ENCODE peak calls at places on chromosomes 6 and 20, in ten cellular contexts. One of them, this sample, is unnamed.

GRCh38 chr6:321158-321438 is 28.8 kb downstream of the DUSP22 start:
- DNase-seq in NCI-H510A: no peak
- DNase-seq in CD4-positive, CD25-positive, alpha-beta regulatory T cell: no peak
- DNase-seq in smooth muscle cell of the brain vasculature: no peak
- DNase-seq in aorta: no peak
- DNase-seq in left ventricle myocardium superior: no peak
- DNase-seq in fibroblast of pulmonary artery: no peak
- DNase-seq in left cardiac atrium: no peak
- DNase-seq in NCI-H524: no peak
- DNase-seq in stimulated activated CD8-positive, alpha-beta memory T cell treated with anti-CD3 and anti-CD28 coated beads, Interleukin-7, amount 100 ng/mL, for 1 hour: no peak
- DNase-seq in this sample: no peak

GRCh38 chr20:57391439-57392129 is 388 bp downstream of the RBM38 start:
- DNase-seq in NCI-H510A: peak; percentile 53
- DNase-seq in CD4-positive, CD25-positive, alpha-beta regulatory T cell: no peak
- DNase-seq in smooth muscle cell of the brain vasculature: no peak
- DNase-seq in aorta: peak; percentile 60
- DNase-seq in left ventricle myocardium superior: peak; percentile 56
- DNase-seq in fibroblast of pulmonary artery: no peak
- DNase-seq in left cardiac atrium: no peak
- DNase-seq in NCI-H524: no peak
- DNase-seq in stimulated activated CD8-positive, alpha-beta memory T cell treated with anti-CD3 and anti-CD28 coated beads, Interleukin-7, amount 100 ng/mL, for 1 hour: no peak
- DNase-seq in this sample: no peak

GRCh38 chr6:14399635-14400034 is 282.1 kb downstream of the CD83 start:
- DNase-seq in NCI-H510A: no peak
- DNase-seq in CD4-positive, CD25-positive, alpha-beta regulatory T cell: no peak
- DNase-seq in smooth muscle cell of the brain vasculature: no peak
- DNase-seq in aorta: no peak
- DNase-seq in left ventricle myocardium superior: no peak
- DNase-seq in fibroblast of pulmonary artery: no peak
- DNase-seq in left cardiac atrium: no peak
- DNase-seq in NCI-H524: no peak
- DNase-seq in stimulated activated CD8-positive, alpha-beta memory T cell treated with anti-CD3 and anti-CD28 coated beads, Interleukin-7, amount 100 ng/mL, for 1 hour: no peak
- DNase-seq in this sample: no peak

GRCh38 chr20:38406476-38406875 is 28.7 kb downstream of the SNHG17 start:
- DNase-seq in NCI-H510A: no peak
- DNase-seq in CD4-positive, CD25-positive, alpha-beta regulatory T cell: no peak
- DNase-seq in smooth muscle cell of the brain vasculature: no peak
- DNase-seq in aorta: no peak
- DNase-seq in left ventricle myocardium superior: no peak
- DNase-seq in fibroblast of pulmonary artery: no peak
- DNase-seq in left cardiac atrium: no peak
- DNase-seq in NCI-H524: no peak
- DNase-seq in stimulated activated CD8-positive, alpha-beta memory T cell treated with anti-CD3 and anti-CD28 coated beads, Interleukin-7, amount 100 ng/mL, for 1 hour: no peak
- DNase-seq in this sample: no peak

GRCh38 chr6:17458971-17459370 is 65.6 kb downstream of the CAP2 start:
- DNase-seq in NCI-H510A: no peak
- DNase-seq in CD4-positive, CD25-positive, alpha-beta regulatory T cell: no peak
- DNase-seq in smooth muscle cell of the brain vasculature: no peak
- DNase-seq in aorta: no peak
- DNase-seq in left ventricle myocardium superior: no peak
- DNase-seq in fibroblast of pulmonary artery: no peak
- DNase-seq in left cardiac atrium: no peak
- DNase-seq in NCI-H524: no peak
- DNase-seq in stimulated activated CD8-positive, alpha-beta memory T cell treated with anti-CD3 and anti-CD28 coated beads, Interleukin-7, amount 100 ng/mL, for 1 hour: no peak
- DNase-seq in this sample: no peak

GRCh38 chr20:58524814-58525213 is 9.6 kb upstream of the APCDD1L start:
- DNase-seq in NCI-H510A: no peak
- DNase-seq in CD4-positive, CD25-positive, alpha-beta regulatory T cell: no peak
- DNase-seq in smooth muscle cell of the brain vasculature: no peak
- DNase-seq in aorta: no peak
- DNase-seq in left ventricle myocardium superior: no peak
- DNase-seq in fibroblast of pulmonary artery: peak; percentile 67
- DNase-seq in left cardiac atrium: no peak
- DNase-seq in NCI-H524: no peak
- DNase-seq in stimulated activated CD8-positive, alpha-beta memory T cell treated with anti-CD3 and anti-CD28 coated beads, Interleukin-7, amount 100 ng/mL, for 1 hour: no peak
- DNase-seq in this sample: no peak

GRCh38 chr6:76240092-76240491 is 167.6 kb upstream of the IMPG1 start:
- DNase-seq in NCI-H510A: no peak
- DNase-seq in CD4-positive, CD25-positive, alpha-beta regulatory T cell: no peak
- DNase-seq in smooth muscle cell of the brain vasculature: no peak
- DNase-seq in aorta: no peak
- DNase-seq in left ventricle myocardium superior: no peak
- DNase-seq in fibroblast of pulmonary artery: no peak
- DNase-seq in left cardiac atrium: no peak
- DNase-seq in NCI-H524: no peak
- DNase-seq in stimulated activated CD8-positive, alpha-beta memory T cell treated with anti-CD3 and anti-CD28 coated beads, Interleukin-7, amount 100 ng/mL, for 1 hour: no peak
- DNase-seq in this sample: no peak

GRCh38 chr20:9360427-9360826 is 154.0 kb upstream of the LAMP5 start:
- DNase-seq in NCI-H510A: no peak
- DNase-seq in CD4-positive, CD25-positive, alpha-beta regulatory T cell: no peak
- DNase-seq in smooth muscle cell of the brain vasculature: no peak
- DNase-seq in aorta: no peak
- DNase-seq in left ventricle myocardium superior: no peak
- DNase-seq in fibroblast of pulmonary artery: no peak
- DNase-seq in left cardiac atrium: no peak
- DNase-seq in NCI-H524: no peak
- DNase-seq in stimulated activated CD8-positive, alpha-beta memory T cell treated with anti-CD3 and anti-CD28 coated beads, Interleukin-7, amount 100 ng/mL, for 1 hour: no peak
- DNase-seq in this sample: no peak

GRCh38 chr6:128069180-128069579 is 168.3 kb upstream of the THEMIS start:
- DNase-seq in NCI-H510A: no peak
- DNase-seq in CD4-positive, CD25-positive, alpha-beta regulatory T cell: no peak
- DNase-seq in smooth muscle cell of the brain vasculature: no peak
- DNase-seq in aorta: no peak
- DNase-seq in left ventricle myocardium superior: no peak
- DNase-seq in fibroblast of pulmonary artery: peak; percentile 64
- DNase-seq in left cardiac atrium: no peak
- DNase-seq in NCI-H524: no peak
- DNase-seq in stimulated activated CD8-positive, alpha-beta memory T cell treated with anti-CD3 and anti-CD28 coated beads, Interleukin-7, amount 100 ng/mL, for 1 hour: no peak
- DNase-seq in this sample: no peak

GRCh38 chr20:62902926-62903615 is 23.2 kb downstream of the DIDO1 start:
- DNase-seq in NCI-H510A: no peak
- DNase-seq in CD4-positive, CD25-positive, alpha-beta regulatory T cell: no peak
- DNase-seq in smooth muscle cell of the brain vasculature: no peak
- DNase-seq in aorta: no peak
- DNase-seq in left ventricle myocardium superior: no peak
- DNase-seq in fibroblast of pulmonary artery: no peak
- DNase-seq in left cardiac atrium: peak; percentile 3
- DNase-seq in NCI-H524: no peak
- DNase-seq in stimulated activated CD8-positive, alpha-beta memory T cell treated with anti-CD3 and anti-CD28 coated beads, Interleukin-7, amount 100 ng/mL, for 1 hour: no peak
- DNase-seq in this sample: no peak

GRCh38 chr20:14716251-14716650 is 378.8 kb upstream of the FLRT3 start:
- DNase-seq in NCI-H510A: no peak
- DNase-seq in CD4-positive, CD25-positive, alpha-beta regulatory T cell: no peak
- DNase-seq in smooth muscle cell of the brain vasculature: no peak
- DNase-seq in aorta: no peak
- DNase-seq in left ventricle myocardium superior: no peak
- DNase-seq in fibroblast of pulmonary artery: no peak
- DNase-seq in left cardiac atrium: no peak
- DNase-seq in NCI-H524: no peak
- DNase-seq in stimulated activated CD8-positive, alpha-beta memory T cell treated with anti-CD3 and anti-CD28 coated beads, Interleukin-7, amount 100 ng/mL, for 1 hour: no peak
- DNase-seq in this sample: no peak

GRCh38 chr6:107318100-107318736 is 141.1 kb downstream of the PDSS2 start:
- DNase-seq in NCI-H510A: no peak
- DNase-seq in CD4-positive, CD25-positive, alpha-beta regulatory T cell: no peak
- DNase-seq in smooth muscle cell of the brain vasculature: peak; percentile 10
- DNase-seq in aorta: peak; percentile 44
- DNase-seq in left ventricle myocardium superior: peak; percentile 45
- DNase-seq in fibroblast of pulmonary artery: peak; percentile 71
- DNase-seq in left cardiac atrium: peak; percentile 50
- DNase-seq in NCI-H524: no peak
- DNase-seq in stimulated activated CD8-positive, alpha-beta memory T cell treated with anti-CD3 and anti-CD28 coated beads, Interleukin-7, amount 100 ng/mL, for 1 hour: no peak
- DNase-seq in this sample: no peak

GRCh38 chr20:63096681-63097335 is 90.0 kb upstream of the BHLHE23 start:
- DNase-seq in NCI-H510A: no peak
- DNase-seq in CD4-positive, CD25-positive, alpha-beta regulatory T cell: no peak
- DNase-seq in smooth muscle cell of the brain vasculature: no peak
- DNase-seq in aorta: peak; percentile 36
- DNase-seq in left ventricle myocardium superior: no peak
- DNase-seq in fibroblast of pulmonary artery: no peak
- DNase-seq in left cardiac atrium: peak; percentile 16
- DNase-seq in NCI-H524: no peak
- DNase-seq in stimulated activated CD8-positive, alpha-beta memory T cell treated with anti-CD3 and anti-CD28 coated beads, Interleukin-7, amount 100 ng/mL, for 1 hour: no peak
- DNase-seq in this sample: no peak

GRCh38 chr6:87391334-87391733 is 16.4 kb upstream of the CFAP206 start:
- DNase-seq in NCI-H510A: no peak
- DNase-seq in CD4-positive, CD25-positive, alpha-beta regulatory T cell: no peak
- DNase-seq in smooth muscle cell of the brain vasculature: no peak
- DNase-seq in aorta: no peak
- DNase-seq in left ventricle myocardium superior: no peak
- DNase-seq in fibroblast of pulmonary artery: peak; percentile 48
- DNase-seq in left cardiac atrium: no peak
- DNase-seq in NCI-H524: peak; percentile 26
- DNase-seq in stimulated activated CD8-positive, alpha-beta memory T cell treated with anti-CD3 and anti-CD28 coated beads, Interleukin-7, amount 100 ng/mL, for 1 hour: no peak
- DNase-seq in this sample: no peak

GRCh38 chr6:39339557-39340555 is 17.4 kb upstream of the KCNK16 start:
- DNase-seq in NCI-H510A: peak; percentile 95
- DNase-seq in CD4-positive, CD25-positive, alpha-beta regulatory T cell: no peak
- DNase-seq in smooth muscle cell of the brain vasculature: no peak
- DNase-seq in aorta: peak; percentile 66
- DNase-seq in left ventricle myocardium superior: no peak
- DNase-seq in fibroblast of pulmonary artery: no peak
- DNase-seq in left cardiac atrium: no peak
- DNase-seq in NCI-H524: peak; percentile 97
- DNase-seq in stimulated activated CD8-positive, alpha-beta memory T cell treated with anti-CD3 and anti-CD28 coated beads, Interleukin-7, amount 100 ng/mL, for 1 hour: no peak
- DNase-seq in this sample: peak; percentile 9

GRCh38 chr6:122868137-122868536 is 79.1 kb downstream of the SMPDL3A start:
- DNase-seq in NCI-H510A: no peak
- DNase-seq in CD4-positive, CD25-positive, alpha-beta regulatory T cell: no peak
- DNase-seq in smooth muscle cell of the brain vasculature: no peak
- DNase-seq in aorta: no peak
- DNase-seq in left ventricle myocardium superior: no peak
- DNase-seq in fibroblast of pulmonary artery: no peak
- DNase-seq in left cardiac atrium: no peak
- DNase-seq in NCI-H524: no peak
- DNase-seq in stimulated activated CD8-positive, alpha-beta memory T cell treated with anti-CD3 and anti-CD28 coated beads, Interleukin-7, amount 100 ng/mL, for 1 hour: no peak
- DNase-seq in this sample: no peak

GRCh38 chr20:32672982-32673727 is 586 bp downstream of the C20orf203 start:
- DNase-seq in NCI-H510A: peak; percentile 36
- DNase-seq in CD4-positive, CD25-positive, alpha-beta regulatory T cell: no peak
- DNase-seq in smooth muscle cell of the brain vasculature: no peak
- DNase-seq in aorta: no peak
- DNase-seq in left ventricle myocardium superior: no peak
- DNase-seq in fibroblast of pulmonary artery: no peak
- DNase-seq in left cardiac atrium: no peak
- DNase-seq in NCI-H524: no peak
- DNase-seq in stimulated activated CD8-positive, alpha-beta memory T cell treated with anti-CD3 and anti-CD28 coated beads, Interleukin-7, amount 100 ng/mL, for 1 hour: peak; percentile 8
- DNase-seq in this sample: no peak